ENCODE peak calls at places on chromosomes 16 and 17, in ten cellular contexts. K is IMR-90, H is RWPE1, X is HuH-7, N is ovary, E is adrenal gland, R is Kasumi-1, P is endothelial cell, L is Daoy, A is suprapubic skin. B is an unnamed sample.

GRCh38 chr17:38416840-38417209 is 11.4 kb upstream of the ARHGAP23 start:
- DNase-seq in K (no peak), H (no peak), X (peak), N (no peak), E (no peak), R (no peak), P (no peak), L (no peak), A (no peak), B (no peak)

GRCh38 chr17:35341465-35341992 is 31.9 kb downstream of the SLFN11 start:
- DNase-seq in K (no peak), H (no peak), X (no peak), N (no peak), E (no peak), R (no peak), P (no peak), L (no peak), A (no peak), B (no peak)

GRCh38 chr16:85015481-85016177 is 4.3 kb upstream of the ZDHHC7 start:
- DNase-seq in K (peak), H (no peak), X (no peak), N (no peak), E (no peak), R (no peak), P (no peak), L (no peak), A (no peak), B (no peak)

GRCh38 chr16:30429418-30429677 is 482 bp downstream of the DCTPP1 start:
- DNase-seq in K (no peak), H (peak), X (no peak), N (no peak), E (no peak), R (no peak), P (no peak), L (no peak), A (no peak), B (no peak)

GRCh38 chr17:37098910-37099664 is 150.3 kb downstream of the AATF start:
- DNase-seq in K (peak), H (no peak), X (no peak), N (no peak), E (no peak), R (no peak), P (no peak), L (no peak), A (no peak), B (no peak)

GRCh38 chr17:79093270-79093669 is 18.6 kb downstream of the ENGASE start:
- DNase-seq in K (no peak), H (no peak), X (no peak), N (no peak), E (no peak), R (no peak), P (no peak), L (no peak), A (no peak), B (no peak)

GRCh38 chr17:36463916-36464764 is 22.3 kb upstream of the ZNHIT3 start:
- DNase-seq in K (peak), H (peak), X (peak), N (peak), E (peak), R (no peak), P (peak), L (peak), A (no peak), B (peak)

GRCh38 chr17:55607736-55608341 is 96.6 kb upstream of the SMIM36 start:
- DNase-seq in K (peak), H (no peak), X (no peak), N (peak), E (no peak), R (no peak), P (no peak), L (peak), A (peak), B (peak)

GRCh38 chr17:70636517-70637133 is 467.3 kb downstream of the KCNJ2 start:
- DNase-seq in K (peak), H (peak), X (peak), N (no peak), E (no peak), R (peak), P (peak), L (peak), A (no peak), B (no peak)